ENCODE peak calls at places on chromosomes 11 and 22, in six cellular contexts. M is A549, H is K562, Q is WTC11, G is H1, O is HepG2. A is an unnamed sample.

GRCh38 chr11:3139086-3139440 is 26.0 kb downstream of the OSBPL5 start:
- DNase-seq in G (no peak), O (no peak), M (no peak), H (no peak), Q (no peak), A (no peak)

GRCh38 chr11:81772161-81772560 is 961.5 kb downstream of the FAM181B start:
- DNase-seq in H (no peak), Q (no peak), O (no peak), G (no peak), M (no peak), A (no peak)

GRCh38 chr11:58919561-58919960 is 19.7 kb upstream of the GLYATL1 start:
- DNase-seq in G (no peak), O (no peak), M (no peak), H (no peak), Q (no peak), A (no peak)

GRCh38 chr11:46948378-46949131 is 12.0 kb downstream of the CSTPP1 start:
- DNase-seq in G (no peak), O (no peak), M (no peak), H (no peak), Q (no peak), A (peak; percentile 11)

GRCh38 chr11:6012055-6012668 is 5.4 kb upstream of the OR56A4 start:
- DNase-seq in H (no peak), G (no peak), M (no peak), Q (no peak), O (no peak), A (no peak)

GRCh38 chr22:45590262-45590661 is 81.4 kb upstream of the ATXN10 start:
- DNase-seq in G (no peak), H (no peak), M (no peak), Q (no peak), O (no peak), A (no peak)

GRCh38 chr22:38228873-38229740 is 27.3 kb downstream of the MAFF start:
- DNase-seq in M (peak; percentile 42), Q (no peak), G (no peak), H (no peak), O (peak; percentile 54), A (peak; percentile 89)

GRCh38 chr22:44719586-44720368 is 17.8 kb downstream of the PRR5 start:
- DNase-seq in M (no peak), O (no peak), Q (no peak), H (no peak), G (no peak), A (no peak)

GRCh38 chr11:831951-832528 is 712 bp upstream of the CD151 start:
- DNase-seq in Q (no peak), O (no peak), H (no peak), G (no peak), M (no peak), A (no peak)

GRCh38 chr11:829116-829945 is 1.6 kb downstream of the CRACR2B start:
- DNase-seq in Q (peak; percentile 60), O (no peak), G (no peak), H (no peak), M (no peak), A (peak; percentile 92)

GRCh38 chr11:829946-830294 is 2.2 kb downstream of the CRACR2B start:
- DNase-seq in M (no peak), Q (no peak), O (no peak), H (no peak), G (no peak), A (no peak)

GRCh38 chr11:831132-831864 is 1.5 kb upstream of the CD151 start:
- DNase-seq in Q (no peak), M (no peak), G (no peak), O (no peak), H (no peak), A (peak; percentile 39)

GRCh38 chr11:830295-831131 is 2.2 kb upstream of the CD151 start:
- DNase-seq in M (no peak), G (no peak), Q (peak; percentile 94), O (peak; percentile 74), H (no peak), A (peak; percentile 82)
- TF ChIP-seq JUN in M (no peak), G (no peak), Q (no peak), O (no peak), H (no peak), A (no peak)

GRCh38 chr11:54930930-54931329 is 224.3 kb downstream of the OR4A5 start:
- DNase-seq in H (no peak), O (no peak), M (no peak), Q (no peak), G (no peak), A (no peak)

GRCh38 chr11:54927704-54928103 is 221.1 kb downstream of the OR4A5 start:
- DNase-seq in Q (no peak), M (no peak), G (no peak), H (no peak), O (no peak), A (no peak)
- TF ChIP-seq JUN in Q (no peak), M (no peak), G (no peak), H (no peak), O (no peak), A (no peak)

DNA sequence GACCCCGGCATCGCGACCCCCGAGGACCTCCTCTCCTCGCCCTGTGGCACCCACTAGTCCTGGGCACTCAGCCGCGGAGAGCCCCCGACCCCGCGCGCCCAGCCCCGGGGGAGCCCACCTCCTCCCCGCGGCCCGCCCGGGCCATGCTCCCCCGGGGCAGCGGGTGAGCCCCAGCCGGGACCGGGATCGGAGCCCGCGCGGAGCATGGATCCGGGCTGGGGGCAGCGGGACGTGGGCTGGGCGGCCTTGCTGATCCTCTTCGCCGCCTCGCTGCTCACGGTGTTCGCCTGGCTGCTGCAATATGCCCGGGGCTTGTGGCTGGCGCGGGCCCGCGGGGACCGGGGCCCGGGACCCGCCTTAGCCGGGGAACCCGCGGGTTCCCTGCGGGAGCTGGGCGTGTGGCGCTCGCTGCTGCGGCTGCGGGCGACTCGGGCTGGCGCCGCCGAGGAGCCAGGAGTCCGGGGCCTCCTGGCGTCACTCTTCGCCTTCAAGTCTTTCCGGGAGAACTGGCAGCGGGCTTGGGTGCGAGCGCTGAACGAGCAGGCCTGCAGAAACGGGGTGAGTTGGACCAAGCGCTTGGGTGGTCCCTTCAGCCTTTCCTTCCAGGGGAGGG is 500 bp downstream of the C2CD2L start:
- DNase-seq in H (no peak), Q (no peak), M (no peak), O (no peak), G (no peak), A (no peak)
- TF ChIP-seq JUN in H (no peak), Q (no peak), M (no peak), O (no peak), G (no peak), A (no peak)

GRCh38 chr11:24585192-24585591 is 88.3 kb downstream of the LUZP2 start:
- DNase-seq in O (no peak), Q (no peak), M (no peak), H (no peak), G (no peak), A (peak; percentile 54)
- TF ChIP-seq JUN in O (no peak), Q (no peak), M (no peak), H (no peak), G (no peak), A (no peak)

GRCh38 chr11:7612056-7612660 is 61.1 kb downstream of the CYB5R2 start:
- DNase-seq in M (no peak), G (no peak), Q (no peak), H (no peak), O (no peak), A (no peak)
- TF ChIP-seq JUN in M (no peak), G (no peak), Q (no peak), H (no peak), O (no peak), A (no peak)

DNA sequence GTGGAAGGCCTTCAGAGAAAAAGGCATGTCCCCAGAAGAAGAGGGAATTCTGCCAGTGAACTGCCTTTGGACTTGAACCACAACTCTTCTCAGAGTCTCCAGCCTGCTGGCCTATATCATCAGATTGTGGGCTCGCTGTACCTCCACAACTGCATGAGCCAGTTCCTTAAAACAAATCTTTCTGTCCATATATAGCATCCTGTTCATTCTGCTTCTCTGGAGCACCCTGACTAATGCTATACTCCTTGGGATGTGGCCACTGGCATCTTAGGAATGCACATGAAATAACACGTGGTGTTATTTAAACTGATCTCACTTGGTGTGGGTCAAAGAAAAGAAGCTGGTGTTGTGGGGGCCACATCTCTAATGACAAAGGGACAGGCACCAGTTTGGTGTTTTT is 58.3 kb upstream of the VSTM5 start:
- DNase-seq in M (no peak), H (no peak), O (no peak), G (no peak), Q (no peak), A (no peak)
- TF ChIP-seq JUN in M (no peak), H (no peak), O (no peak), G (no peak), Q (no peak), A (no peak)

GRCh38 chr11:125412509-125412908 is 83.6 kb downstream of the FEZ1 start:
- DNase-seq in M (no peak), Q (no peak), G (no peak), H (no peak), O (no peak), A (no peak)
- TF ChIP-seq JUN in M (no peak), Q (no peak), G (no peak), H (no peak), O (no peak), A (no peak)

GRCh38 chr11:119380816-119381185 is 689 bp downstream of the USP2 start:
- DNase-seq in G (no peak), O (peak; percentile 47), H (peak; percentile 57), M (no peak), Q (no peak), A (no peak)
- TF ChIP-seq JUN in G (no peak), O (no peak), H (no peak), M (no peak), Q (no peak), A (no peak)

A was measured in endothelial cell of umbilical vein.